ENCODE peak calls at places on chromosomes 4 and X, in eight cellular contexts. L is cardiac muscle cell; G is RWPE2; T is endothelial cell; F is naive thymus-derived CD4-positive, alpha-beta T cell; J is sciatic nerve; K is nucleus accumbens; D is lower lobe of right lung. Y is an unnamed sample.

GRCh38 chr4:48360285-48360965 is 19.1 kb downstream of the SLAIN2 start:
- DNase-seq in D (no peak), G (no peak), F (no peak), J (no peak), T (no peak), K (no peak), L (no peak), Y (no peak)

GRCh38 chr4:8308856-8309771 is 39.6 kb downstream of the HTRA3 start:
- DNase-seq in K (no peak), L (no peak), D (peak; percentile 47), T (no peak), F (no peak), G (peak; percentile 59), J (peak; percentile 66), Y (no peak)

GRCh38 chr4:139689093-139689722 is 23.6 kb downstream of the MGST2 start:
- DNase-seq in K (no peak), L (no peak), J (no peak), D (no peak), T (no peak), G (no peak), F (no peak), Y (no peak)

GRCh38 chr4:180449395-180449956 is 1793.7 kb upstream of the TENM3 start:
- DNase-seq in F (no peak), J (no peak), K (peak; percentile 23), G (no peak), T (peak; percentile 49), D (no peak), L (peak; percentile 55), Y (no peak)

GRCh38 chr4:23889814-23890269 is at the start of gene PPARGC1A:
- DNase-seq in F (peak; percentile 32), J (peak; percentile 66), D (peak; percentile 62), K (peak; percentile 76), L (peak; percentile 87), G (no peak), T (no peak), Y (no peak)

GRCh38 chrX:130878350-130879341 is 24.4 kb downstream of the ENOX2 start:
- DNase-seq in L (no peak), G (peak; percentile 43), J (no peak), F (no peak), T (no peak), D (peak; percentile 36), K (peak; percentile 16), Y (no peak)

GRCh38 chrX:80285131-80285773 is 135.0 kb upstream of the TENT5D start:
- DNase-seq in D (no peak), T (peak; percentile 28), J (no peak), F (no peak), K (no peak), L (peak; percentile 61), G (no peak), Y (no peak)

GRCh38 chr4:5953003-5953951 is 60.4 kb upstream of the CRMP1 start:
- DNase-seq in K (no peak), G (peak; percentile 45), L (no peak), J (no peak), T (no peak), D (no peak), F (no peak), Y (no peak)

GRCh38 chr4:78971326-78971725 is 32.1 kb upstream of the PAQR3 start:
- DNase-seq in G (no peak), K (no peak), L (no peak), F (no peak), D (no peak), T (no peak), J (no peak), Y (no peak)

GRCh38 chr4:67861513-67861912 is 22.3 kb downstream of the TMPRSS11D start:
- DNase-seq in D (no peak), F (no peak), J (no peak), T (no peak), L (no peak), G (no peak), K (no peak), Y (no peak)

GRCh38 chr4:81688085-81688484 is 216.4 kb upstream of the RASGEF1B start:
- DNase-seq in J (no peak), K (no peak), G (no peak), D (no peak), F (no peak), T (no peak), L (no peak), Y (peak; percentile 20)

GRCh38 chr4:151157543-151157942 is 58.1 kb downstream of the RPS3A start:
- DNase-seq in J (no peak), F (no peak), L (no peak), T (no peak), G (no peak), K (no peak), D (no peak), Y (no peak)

GRCh38 chrX:78104447-78105176 is 564 bp downstream of the PGK1 start:
- DNase-seq in F (peak; percentile 25), K (peak; percentile 14), J (no peak), G (no peak), T (peak; percentile 11), L (peak; percentile 17), D (peak; percentile 78), Y (peak; percentile 58)

GRCh38 chr4:39544580-39545315 is 17.5 kb upstream of the UGDH start:
- DNase-seq in L (no peak), G (no peak), F (no peak), K (no peak), J (no peak), D (no peak), T (no peak), Y (no peak)

GRCh38 chr4:183840311-183840710 is 64.8 kb upstream of the STOX2 start:
- DNase-seq in L (peak; percentile 93), G (no peak), T (peak; percentile 86), J (peak; percentile 93), F (peak; percentile 33), D (peak; percentile 81), K (peak; percentile 82), Y (peak; percentile 51)

GRCh38 chr4:105061136-105061696 is 85.5 kb upstream of the TET2 start:
- DNase-seq in D (no peak), T (no peak), F (no peak), G (no peak), L (no peak), J (no peak), K (no peak), Y (peak; percentile 69)

GRCh38 chr4:139770361-139770760 is 104.7 kb downstream of the MGST2 start:
- DNase-seq in T (no peak), F (no peak), D (no peak), L (no peak), K (no peak), G (no peak), J (no peak), Y (no peak)

GRCh38 chr4:180794352-180794751 is 1448.8 kb upstream of the TENM3 start:
- DNase-seq in J (no peak), T (no peak), F (no peak), L (no peak), K (no peak), G (no peak), D (no peak), Y (no peak)

GRCh38 chr4:74794341-74794801 is at the start of gene BTC:
- DNase-seq in F (no peak), J (no peak), K (peak; percentile 2), D (peak; percentile 72), T (peak; percentile 38), G (peak; percentile 49), L (peak; percentile 21), Y (peak; percentile 14)

Y was measured in B cell.